ENCODE peak calls at places on chromosome 1, in five cellular contexts. One of them, this sample, is unnamed.

GRCh38 chr1:17123196-17124045 is 4.2 kb upstream of the PADI2 start:
- DNase-seq in keratinocyte: no peak
- DNase-seq in MM.1S: no peak
- DNase-seq in psoas muscle: no peak
- DNase-seq in tibial nerve: no peak
- DNase-seq in this sample: no peak

GRCh38 chr1:216843426-216843825 is 120.2 kb upstream of the ESRRG start:
- DNase-seq in keratinocyte: no peak
- DNase-seq in MM.1S: no peak
- DNase-seq in psoas muscle: no peak
- DNase-seq in tibial nerve: no peak
- DNase-seq in this sample: no peak

GRCh38 chr1:214332950-214333798 is 52.2 kb downstream of the SMYD2 start:
- DNase-seq in keratinocyte: no peak
- DNase-seq in MM.1S: peak; percentile 49
- DNase-seq in psoas muscle: peak; percentile 60
- DNase-seq in tibial nerve: peak; percentile 31
- DNase-seq in this sample: peak; percentile 14

GRCh38 chr1:29488086-29488793 is 251.9 kb downstream of the PTPRU start:
- DNase-seq in keratinocyte: no peak
- DNase-seq in MM.1S: no peak
- DNase-seq in psoas muscle: no peak
- DNase-seq in tibial nerve: no peak
- DNase-seq in this sample: no peak

GRCh38 chr1:10360045-10360444 is 38.8 kb upstream of the PGD start:
- DNase-seq in keratinocyte: no peak
- DNase-seq in MM.1S: peak; percentile 58
- DNase-seq in psoas muscle: no peak
- DNase-seq in tibial nerve: no peak
- DNase-seq in this sample: no peak

GRCh38 chr1:59751801-59752200 is 62.9 kb upstream of the HOOK1 start:
- DNase-seq in keratinocyte: no peak
- DNase-seq in MM.1S: no peak
- DNase-seq in psoas muscle: no peak
- DNase-seq in tibial nerve: no peak
- DNase-seq in this sample: no peak

GRCh38 chr1:174713796-174714195 is 266.0 kb downstream of the GPR52 start:
- DNase-seq in keratinocyte: no peak
- DNase-seq in MM.1S: no peak
- DNase-seq in psoas muscle: no peak
- DNase-seq in tibial nerve: no peak
- DNase-seq in this sample: no peak

GRCh38 chr1:64847666-64848065 is 102.8 kb downstream of the RAVER2 start:
- DNase-seq in keratinocyte: no peak
- DNase-seq in MM.1S: no peak
- DNase-seq in psoas muscle: no peak
- DNase-seq in tibial nerve: no peak
- DNase-seq in this sample: no peak

GRCh38 chr1:45306319-45306718 is 20.4 kb upstream of the HPDL start:
- DNase-seq in keratinocyte: no peak
- DNase-seq in MM.1S: no peak
- DNase-seq in psoas muscle: no peak
- DNase-seq in tibial nerve: no peak
- DNase-seq in this sample: no peak

GRCh38 chr1:29210278-29211085 is 20.3 kb downstream of the MECR start:
- DNase-seq in keratinocyte: no peak
- DNase-seq in MM.1S: no peak
- DNase-seq in psoas muscle: no peak
- DNase-seq in tibial nerve: no peak
- DNase-seq in this sample: no peak

GRCh38 chr1:9238550-9238949 is 4.0 kb downstream of the H6PD start:
- DNase-seq in keratinocyte: no peak
- DNase-seq in MM.1S: no peak
- DNase-seq in psoas muscle: no peak
- DNase-seq in tibial nerve: no peak
- DNase-seq in this sample: no peak

GRCh38 chr1:212415107-212415841 is 588 bp upstream of the PACC1 start:
- DNase-seq in keratinocyte: no peak
- DNase-seq in MM.1S: no peak
- DNase-seq in psoas muscle: no peak
- DNase-seq in tibial nerve: no peak
- DNase-seq in this sample: no peak

GRCh38 chr1:5779608-5780323 is 212.5 kb downstream of the NPHP4 start:
- DNase-seq in keratinocyte: peak; percentile 1
- DNase-seq in MM.1S: no peak
- DNase-seq in psoas muscle: no peak
- DNase-seq in tibial nerve: no peak
- DNase-seq in this sample: no peak

GRCh38 chr1:204366759-204367158 is 7.0 kb upstream of the PLEKHA6 start:
- DNase-seq in keratinocyte: no peak
- DNase-seq in MM.1S: peak; percentile 35
- DNase-seq in psoas muscle: no peak
- DNase-seq in tibial nerve: no peak
- DNase-seq in this sample: no peak

GRCh38 chr1:156251527-156251926 is 3.7 kb upstream of the PAQR6 start:
- DNase-seq in keratinocyte: no peak
- DNase-seq in MM.1S: no peak
- DNase-seq in psoas muscle: no peak
- DNase-seq in tibial nerve: no peak
- DNase-seq in this sample: no peak

GRCh38 chr1:77975386-77975785 is 3.5 kb downstream of the FUBP1 start:
- DNase-seq in keratinocyte: no peak
- DNase-seq in MM.1S: no peak
- DNase-seq in psoas muscle: no peak
- DNase-seq in tibial nerve: no peak
- DNase-seq in this sample: no peak

GRCh38 chr1:77976433-77977076 is 2.3 kb downstream of the FUBP1 start:
- DNase-seq in keratinocyte: no peak
- DNase-seq in MM.1S: no peak
- DNase-seq in psoas muscle: no peak
- DNase-seq in tibial nerve: no peak
- DNase-seq in this sample: no peak

GRCh38 chr1:77977989-77978292 is 931 bp downstream of the FUBP1 start:
- DNase-seq in keratinocyte: no peak
- DNase-seq in MM.1S: no peak
- DNase-seq in psoas muscle: no peak
- DNase-seq in tibial nerve: no peak
- DNase-seq in this sample: no peak

GRCh38 chr1:77978293-77978968 is 441 bp downstream of the FUBP1 start:
- DNase-seq in keratinocyte: peak; percentile 42
- DNase-seq in MM.1S: peak; percentile 95
- DNase-seq in psoas muscle: no peak
- DNase-seq in tibial nerve: no peak
- DNase-seq in this sample: peak; percentile 90

DNA sequence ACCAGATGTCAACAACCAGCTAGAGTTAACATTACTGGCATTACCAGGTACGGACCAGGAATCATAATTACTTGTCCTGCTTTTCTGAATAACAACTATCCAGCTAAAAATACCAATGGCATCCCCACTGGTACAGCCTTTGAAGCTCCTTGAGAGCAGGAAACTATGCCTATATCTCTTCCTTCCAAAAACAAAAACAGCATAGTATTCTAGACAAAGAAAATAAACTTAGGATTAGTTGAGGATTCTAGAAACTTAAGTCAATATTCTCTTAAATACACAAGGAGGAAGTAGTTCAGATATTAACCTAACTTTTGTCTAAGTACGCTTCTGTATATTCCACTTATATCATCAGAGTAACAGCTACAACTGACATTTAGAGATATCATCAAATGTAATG is 3.0 kb downstream of the FUBP1 start:
- DNase-seq in keratinocyte: no peak
- DNase-seq in MM.1S: no peak
- DNase-seq in psoas muscle: no peak
- DNase-seq in tibial nerve: no peak
- DNase-seq in this sample: no peak
- H3K4me1 ChIP-seq in keratinocyte: peaks cover 20% of the 10 kb centered on the region
- H3K4me1 ChIP-seq in MM.1S: peaks cover 20% of the 10 kb centered on the region
- H3K4me1 ChIP-seq in psoas muscle: peaks cover 50% of the 10 kb centered on the region
- H3K4me1 ChIP-seq in tibial nerve: peaks cover 41% of the 10 kb centered on the region
- H3K4me1 ChIP-seq in this sample: peaks cover 77% of the 10 kb centered on the region

GRCh38 chr1:234907585-234908457 is 220.8 kb downstream of the TOMM20 start:
- DNase-seq in keratinocyte: no peak
- DNase-seq in MM.1S: no peak
- DNase-seq in psoas muscle: no peak
- DNase-seq in tibial nerve: no peak
- DNase-seq in this sample: no peak
- H3K27ac ChIP-seq in keratinocyte: no peak overlapping the region
- H3K27ac ChIP-seq in MM.1S: no peak overlapping the region
- H3K27ac ChIP-seq in psoas muscle: peak overlapping the region; percentile 16
- H3K27ac ChIP-seq in tibial nerve: peak overlapping the region; percentile 37
- H3K27ac ChIP-seq in this sample: no peak overlapping the region

DNA sequence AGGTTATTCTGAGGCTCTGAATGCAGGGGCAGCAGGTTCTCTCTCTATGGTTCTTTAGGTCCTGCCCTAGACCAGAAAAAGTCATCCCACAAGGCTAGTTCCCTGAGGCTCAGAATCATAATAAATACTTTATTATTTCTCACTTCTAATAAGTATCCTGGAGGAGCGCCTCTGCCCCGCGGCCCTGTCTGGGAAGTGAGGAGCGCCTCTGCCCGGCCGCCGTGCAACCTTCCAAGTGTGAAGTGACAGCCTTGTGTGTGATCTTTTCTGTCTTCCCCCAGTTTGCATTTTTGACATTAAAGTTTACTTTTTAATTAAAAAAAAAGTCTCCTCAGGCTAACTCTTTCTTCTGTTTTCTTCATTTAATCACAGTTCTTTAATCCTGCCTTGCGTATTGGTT is 11.5 kb downstream of the AIM2 start:
- DNase-seq in keratinocyte: no peak
- DNase-seq in MM.1S: no peak
- DNase-seq in psoas muscle: no peak
- DNase-seq in tibial nerve: no peak
- DNase-seq in this sample: no peak
- H3K36me3 ChIP-seq in keratinocyte: no peaks in the 10 kb centered on the region
- H3K36me3 ChIP-seq in MM.1S: no peaks in the 10 kb centered on the region
- H3K36me3 ChIP-seq in psoas muscle: no peaks in the 10 kb centered on the region
- H3K36me3 ChIP-seq in tibial nerve: no peaks in the 10 kb centered on the region
- H3K36me3 ChIP-seq in this sample: no peaks in the 10 kb centered on the region

GRCh38 chr1:223007935-223008334 is 135.1 kb downstream of the TLR5 start:
- DNase-seq in keratinocyte: no peak
- DNase-seq in MM.1S: no peak
- DNase-seq in psoas muscle: no peak
- DNase-seq in tibial nerve: no peak
- DNase-seq in this sample: no peak
- H3K4me1 ChIP-seq in keratinocyte: peaks cover 5% of the 10 kb centered on the region
- H3K4me1 ChIP-seq in MM.1S: no peaks in the 10 kb centered on the region
- H3K4me1 ChIP-seq in psoas muscle: no peaks in the 10 kb centered on the region
- H3K4me1 ChIP-seq in tibial nerve: peaks cover 7% of the 10 kb centered on the region
- H3K4me1 ChIP-seq in this sample: no peaks in the 10 kb centered on the region

GRCh38 chr1:248804771-248805681 is 20.7 kb downstream of the SH3BP5L start:
- DNase-seq in keratinocyte: no peak
- DNase-seq in MM.1S: peak; percentile 68
- DNase-seq in psoas muscle: no peak
- DNase-seq in tibial nerve: no peak
- DNase-seq in this sample: no peak
- H3K27ac ChIP-seq in keratinocyte: no peak overlapping the region
- H3K27ac ChIP-seq in MM.1S: peak overlapping the region; percentile 66
- H3K27ac ChIP-seq in psoas muscle: no peak overlapping the region
- H3K27ac ChIP-seq in tibial nerve: no peak overlapping the region
- H3K27ac ChIP-seq in this sample: no peak overlapping the region

GRCh38 chr1:21216835-21217811 is 40.4 kb upstream of the EIF4G3 start:
- DNase-seq in keratinocyte: no peak
- DNase-seq in MM.1S: peak; percentile 63
- DNase-seq in psoas muscle: peak; percentile 44
- DNase-seq in tibial nerve: peak; percentile 33
- DNase-seq in this sample: peak; percentile 70

GRCh38 chr1:21220815-21221214 is 44.1 kb upstream of the EIF4G3 start:
- DNase-seq in keratinocyte: no peak
- DNase-seq in MM.1S: no peak
- DNase-seq in psoas muscle: no peak
- DNase-seq in tibial nerve: no peak
- DNase-seq in this sample: no peak

GRCh38 chr1:21219674-21220073 is 43.0 kb upstream of the EIF4G3 start:
- DNase-seq in keratinocyte: no peak
- DNase-seq in MM.1S: no peak
- DNase-seq in psoas muscle: no peak
- DNase-seq in tibial nerve: no peak
- DNase-seq in this sample: no peak

GRCh38 chr1:21212126-21212525 is 35.4 kb upstream of the EIF4G3 start:
- DNase-seq in keratinocyte: no peak
- DNase-seq in MM.1S: no peak
- DNase-seq in psoas muscle: no peak
- DNase-seq in tibial nerve: no peak
- DNase-seq in this sample: no peak

GRCh38 chr1:21217812-21218596 is 41.3 kb upstream of the EIF4G3 start:
- DNase-seq in keratinocyte: no peak
- DNase-seq in MM.1S: no peak
- DNase-seq in psoas muscle: peak; percentile 37
- DNase-seq in tibial nerve: no peak
- DNase-seq in this sample: peak; percentile 4
- H3K36me3 ChIP-seq in keratinocyte: peaks cover 15% of the 10 kb centered on the region
- H3K36me3 ChIP-seq in MM.1S: no peaks in the 10 kb centered on the region
- H3K36me3 ChIP-seq in psoas muscle: peaks cover 38% of the 10 kb centered on the region
- H3K36me3 ChIP-seq in tibial nerve: peaks cover 57% of the 10 kb centered on the region
- H3K36me3 ChIP-seq in this sample: peaks cover 25% of the 10 kb centered on the region

GRCh38 chr1:159923203-159924024 is 1.9 kb downstream of the TAGLN2 start:
- DNase-seq in keratinocyte: no peak
- DNase-seq in MM.1S: peak; percentile 37
- DNase-seq in psoas muscle: peak; percentile 80
- DNase-seq in tibial nerve: peak; percentile 75
- DNase-seq in this sample: peak; percentile 97

GRCh38 chr1:159922499-159923202 is 2.7 kb downstream of the TAGLN2 start:
- DNase-seq in keratinocyte: no peak
- DNase-seq in MM.1S: no peak
- DNase-seq in psoas muscle: peak; percentile 56
- DNase-seq in tibial nerve: no peak
- DNase-seq in this sample: no peak

GRCh38 chr1:159921251-159921650 is 4.1 kb downstream of the TAGLN2 start:
- DNase-seq in keratinocyte: no peak
- DNase-seq in MM.1S: peak; percentile 31
- DNase-seq in psoas muscle: no peak
- DNase-seq in tibial nerve: no peak
- DNase-seq in this sample: no peak

GRCh38 chr1:159920651-159921050 is 4.7 kb downstream of the TAGLN2 start:
- DNase-seq in keratinocyte: no peak
- DNase-seq in MM.1S: no peak
- DNase-seq in psoas muscle: no peak
- DNase-seq in tibial nerve: no peak
- DNase-seq in this sample: no peak

DNA sequence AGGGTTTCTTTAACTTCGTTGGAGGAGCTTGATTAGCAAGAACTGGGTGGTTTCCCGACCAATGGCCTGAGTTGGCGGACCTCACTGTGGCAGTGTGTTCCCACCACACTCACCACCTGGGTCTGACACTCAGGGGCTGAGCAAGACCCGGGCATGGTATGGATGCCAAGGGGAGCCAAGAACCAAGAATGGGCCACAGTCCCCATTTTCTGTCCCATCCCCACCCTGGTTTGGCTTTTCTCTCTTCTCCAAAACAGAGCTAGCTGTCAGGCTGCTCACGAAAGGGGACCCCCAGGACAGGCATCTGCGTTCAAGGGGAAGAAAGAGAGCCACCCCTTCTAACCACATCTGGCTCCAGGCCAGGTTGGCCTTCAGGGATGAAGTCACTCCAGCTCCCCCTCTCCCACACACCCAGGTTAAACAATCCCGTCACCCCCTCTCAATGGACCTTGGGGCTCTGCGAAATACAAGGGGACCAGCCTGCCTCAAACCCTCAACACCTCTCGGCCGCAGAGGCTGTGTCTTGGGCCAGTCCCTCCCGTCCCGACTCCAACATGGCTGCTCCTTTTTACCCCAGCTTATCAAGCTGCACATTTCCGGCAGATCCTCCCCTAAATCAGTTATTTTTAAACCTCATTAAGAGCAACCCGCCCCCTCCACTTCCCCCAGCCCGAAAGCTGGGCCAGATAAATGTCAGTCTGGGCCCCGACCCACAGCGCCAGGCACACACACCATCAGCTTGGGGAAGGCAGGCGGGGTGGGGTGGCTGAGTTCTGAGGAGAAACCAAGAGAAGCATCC is 3.4 kb downstream of the TAGLN2 start:
- DNase-seq in keratinocyte: no peak
- DNase-seq in MM.1S: no peak
- DNase-seq in psoas muscle: no peak
- DNase-seq in tibial nerve: no peak
- DNase-seq in this sample: no peak
- H3K4me1 ChIP-seq in keratinocyte: peaks cover 66% of the 10 kb centered on the region
- H3K4me1 ChIP-seq in MM.1S: peaks cover 36% of the 10 kb centered on the region
- H3K4me1 ChIP-seq in psoas muscle: peaks cover 24% of the 10 kb centered on the region
- H3K4me1 ChIP-seq in tibial nerve: peaks cover 30% of the 10 kb centered on the region
- H3K4me1 ChIP-seq in this sample: peaks cover 65% of the 10 kb centered on the region

This sample was measured in CD4-positive, alpha-beta memory T cell.